ENCODE peak calls at places on chromosomes 12 and 14, in four cellular contexts. One of them, this sample, is unnamed.

GRCh38 chr14:20667957-20668356 is 16.4 kb upstream of the RNASE4 start:
- DNase-seq in astrocyte: no peak
- DNase-seq in A549: no peak
- DNase-seq in A673: no peak
- DNase-seq in this sample: no peak

GRCh38 chr14:38171197-38171596 is 36.5 kb upstream of the SSTR1 start:
- DNase-seq in A549: no peak
- DNase-seq in astrocyte: peak; percentile 11
- DNase-seq in A673: no peak
- DNase-seq in this sample: peak; percentile 6

GRCh38 chr12:98645572-98646067 is 530 bp downstream of the APAF1 start:
- DNase-seq in A549: peak; percentile 27
- DNase-seq in astrocyte: no peak
- DNase-seq in A673: peak; percentile 31
- DNase-seq in this sample: peak; percentile 24

GRCh38 chr14:101058571-101058970 is 155.0 kb upstream of the RTL1 start:
- DNase-seq in A673: no peak
- DNase-seq in astrocyte: peak; percentile 43
- DNase-seq in A549: no peak
- DNase-seq in this sample: no peak

GRCh38 chr12:114163766-114164165 is 197.6 kb upstream of the RBM19 start:
- DNase-seq in A549: peak; percentile 19
- DNase-seq in astrocyte: peak; percentile 16
- DNase-seq in A673: no peak
- DNase-seq in this sample: peak; percentile 18

GRCh38 chr12:98894412-98895085 is 249.5 kb downstream of the APAF1 start:
- DNase-seq in A673: peak; percentile 58
- DNase-seq in astrocyte: no peak
- DNase-seq in A549: no peak
- DNase-seq in this sample: no peak

GRCh38 chr14:102485693-102486512 is 23.7 kb downstream of the ANKRD9 start:
- DNase-seq in A549: no peak
- DNase-seq in A673: no peak
- DNase-seq in astrocyte: no peak
- DNase-seq in this sample: no peak

GRCh38 chr12:118548887-118549286 is 172.5 kb downstream of the SUDS3 start:
- DNase-seq in A549: no peak
- DNase-seq in A673: no peak
- DNase-seq in astrocyte: no peak
- DNase-seq in this sample: no peak

GRCh38 chr12:52156310-52156709 is 35.5 kb downstream of the KRT80 start:
- DNase-seq in A549: no peak
- DNase-seq in astrocyte: no peak
- DNase-seq in A673: no peak
- DNase-seq in this sample: no peak

GRCh38 chr14:64612021-64612380 is 62.2 kb downstream of the PPP1R36 start:
- DNase-seq in A673: no peak
- DNase-seq in A549: peak; percentile 47
- DNase-seq in astrocyte: peak; percentile 91
- DNase-seq in this sample: peak; percentile 65

GRCh38 chr12:24898185-24898584 is 50.7 kb downstream of the BCAT1 start:
- DNase-seq in astrocyte: no peak
- DNase-seq in A549: no peak
- DNase-seq in A673: no peak
- DNase-seq in this sample: no peak

GRCh38 chr12:124484526-124484953 is 82.9 kb downstream of the NCOR2 start:
- DNase-seq in A549: no peak
- DNase-seq in A673: no peak
- DNase-seq in astrocyte: no peak
- DNase-seq in this sample: no peak

GRCh38 chr12:124233846-124234620 is 60.9 kb upstream of the RFLNA start:
- DNase-seq in astrocyte: peak; percentile 51
- DNase-seq in A549: no peak
- DNase-seq in A673: no peak
- DNase-seq in this sample: peak; percentile 21

GRCh38 chr12:121799842-121800693 is 3.7 kb upstream of the SETD1B start:
- DNase-seq in A549: peak; percentile 94
- DNase-seq in A673: peak; percentile 86
- DNase-seq in astrocyte: peak; percentile 77
- DNase-seq in this sample: peak; percentile 88

GRCh38 chr14:73059326-73059725 is 992 bp downstream of the RBM25 start:
- DNase-seq in A549: peak; percentile 33
- DNase-seq in A673: peak; percentile 27
- DNase-seq in astrocyte: peak; percentile 19
- DNase-seq in this sample: peak; percentile 24

GRCh38 chr14:96039633-96040311 is 610 bp downstream of the C14orf132 start:
- DNase-seq in A549: peak; percentile 24
- DNase-seq in astrocyte: peak; percentile 14
- DNase-seq in A673: peak; percentile 7
- DNase-seq in this sample: no peak

GRCh38 chr12:9760699-9761406 is at the start of gene CD69:
- DNase-seq in A673: peak; percentile 47
- DNase-seq in astrocyte: no peak
- DNase-seq in A549: no peak
- DNase-seq in this sample: no peak

GRCh38 chr14:61511558-61511924 is 183.8 kb upstream of the HIF1A start:
- DNase-seq in astrocyte: no peak
- DNase-seq in A673: no peak
- DNase-seq in A549: no peak
- DNase-seq in this sample: no peak

GRCh38 chr12:7588703-7589329 is 76.9 kb downstream of the APOBEC1 start:
- DNase-seq in A549: peak; percentile 56
- DNase-seq in astrocyte: no peak
- DNase-seq in A673: peak; percentile 91
- DNase-seq in this sample: peak; percentile 30

GRCh38 chr12:1474567-1475153 is 119.7 kb downstream of the FBXL14 start:
- DNase-seq in astrocyte: peak; percentile 93
- DNase-seq in A673: peak; percentile 21
- DNase-seq in A549: no peak
- DNase-seq in this sample: peak; percentile 19

GRCh38 chr12:68808388-68809189 is 612 bp downstream of the MDM2 start:
- DNase-seq in A549: peak; percentile 72
- DNase-seq in astrocyte: peak; percentile 92
- DNase-seq in A673: peak; percentile 75
- DNase-seq in this sample: peak; percentile 89

GRCh38 chr12:68609955-68610434 is 704 bp upstream of the RAP1B start:
- DNase-seq in A549: no peak
- DNase-seq in A673: peak; percentile 37
- DNase-seq in astrocyte: peak; percentile 39
- DNase-seq in this sample: no peak

GRCh38 chr12:53061404-53062010 is 11.6 kb downstream of the TNS2 start:
- DNase-seq in A673: no peak
- DNase-seq in A549: peak; percentile 55
- DNase-seq in astrocyte: no peak
- DNase-seq in this sample: no peak

GRCh38 chr12:62618948-62619347 is 152.3 kb downstream of the MON2 start:
- DNase-seq in A549: no peak
- DNase-seq in astrocyte: no peak
- DNase-seq in A673: peak; percentile 19
- DNase-seq in this sample: no peak

GRCh38 chr14:30651934-30652333 is 29.8 kb downstream of the SCFD1 start:
- DNase-seq in A549: no peak
- DNase-seq in astrocyte: no peak
- DNase-seq in A673: no peak
- DNase-seq in this sample: no peak

GRCh38 chr12:12397184-12397583 is 40.3 kb downstream of the BORCS5 start:
- DNase-seq in A673: no peak
- DNase-seq in astrocyte: no peak
- DNase-seq in A549: no peak
- DNase-seq in this sample: no peak
- H3K27ac ChIP-seq in A673: no peak overlapping the region
- H3K27ac ChIP-seq in astrocyte: peak overlapping the region; percentile 65
- H3K27ac ChIP-seq in A549: peak overlapping the region; percentile 82
- H3K27ac ChIP-seq in this sample: no peak overlapping the region

GRCh38 chr14:59123975-59124374 is 64.5 kb upstream of the DAAM1 start:
- DNase-seq in astrocyte: no peak
- DNase-seq in A673: peak; percentile 27
- DNase-seq in A549: peak; percentile 10
- DNase-seq in this sample: peak; percentile 20
- TF ChIP-seq CTCF in astrocyte: peak; percentile 28
- TF ChIP-seq CTCF in A673: peak; percentile 54
- TF ChIP-seq CTCF in A549: peak; percentile 57
- TF ChIP-seq CTCF in this sample: peak; percentile 46

GRCh38 chr12:107079172-107080011 is 14.0 kb downstream of the CRY1 start:
- DNase-seq in astrocyte: peak; percentile 45
- DNase-seq in A549: peak; percentile 21
- DNase-seq in A673: peak; percentile 56
- DNase-seq in this sample: no peak
- H3K27ac ChIP-seq in astrocyte: no peak overlapping the region
- H3K27ac ChIP-seq in A549: no peak overlapping the region
- H3K27ac ChIP-seq in A673: no peak overlapping the region
- H3K27ac ChIP-seq in this sample: no peak overlapping the region

GRCh38 chr14:52077261-52077984 is 8.6 kb upstream of the NID2 start:
- DNase-seq in A673: no peak
- DNase-seq in A549: no peak
- DNase-seq in astrocyte: peak; percentile 22
- DNase-seq in this sample: no peak
- TF ChIP-seq CTCF in A673: no peak
- TF ChIP-seq CTCF in A549: no peak
- TF ChIP-seq CTCF in astrocyte: no peak
- TF ChIP-seq CTCF in this sample: no peak

GRCh38 chr12:106794369-106794768 is 19.9 kb downstream of the RIC8B start:
- DNase-seq in astrocyte: peak; percentile 22
- DNase-seq in A673: no peak
- DNase-seq in A549: no peak
- DNase-seq in this sample: no peak
- H3K27ac ChIP-seq in astrocyte: no peak overlapping the region
- H3K27ac ChIP-seq in A673: no peak overlapping the region
- H3K27ac ChIP-seq in A549: no peak overlapping the region
- H3K27ac ChIP-seq in this sample: no peak overlapping the region

GRCh38 chr12:132075714-132076553 is 68.2 kb downstream of the DDX51 start:
- DNase-seq in A549: no peak
- DNase-seq in A673: no peak
- DNase-seq in astrocyte: no peak
- DNase-seq in this sample: no peak

GRCh38 chr12:132074216-132074615 is 69.9 kb downstream of the DDX51 start:
- DNase-seq in A549: no peak
- DNase-seq in astrocyte: no peak
- DNase-seq in A673: no peak
- DNase-seq in this sample: no peak

GRCh38 chr12:132077322-132078100 is 66.6 kb downstream of the DDX51 start:
- DNase-seq in A549: no peak
- DNase-seq in astrocyte: no peak
- DNase-seq in A673: no peak
- DNase-seq in this sample: no peak

GRCh38 chr12:132078190-132078589 is 65.9 kb downstream of the DDX51 start:
- DNase-seq in astrocyte: peak; percentile 81
- DNase-seq in A549: no peak
- DNase-seq in A673: peak; percentile 11
- DNase-seq in this sample: peak; percentile 38

GRCh38 chr12:132075026-132075713 is 68.9 kb downstream of the DDX51 start:
- DNase-seq in A673: no peak
- DNase-seq in A549: no peak
- DNase-seq in astrocyte: no peak
- DNase-seq in this sample: no peak
- TF ChIP-seq CTCF in A673: peak; percentile 42
- TF ChIP-seq CTCF in A549: peak; percentile 44
- TF ChIP-seq CTCF in astrocyte: peak; percentile 14
- TF ChIP-seq CTCF in this sample: peak; percentile 10

DNA sequence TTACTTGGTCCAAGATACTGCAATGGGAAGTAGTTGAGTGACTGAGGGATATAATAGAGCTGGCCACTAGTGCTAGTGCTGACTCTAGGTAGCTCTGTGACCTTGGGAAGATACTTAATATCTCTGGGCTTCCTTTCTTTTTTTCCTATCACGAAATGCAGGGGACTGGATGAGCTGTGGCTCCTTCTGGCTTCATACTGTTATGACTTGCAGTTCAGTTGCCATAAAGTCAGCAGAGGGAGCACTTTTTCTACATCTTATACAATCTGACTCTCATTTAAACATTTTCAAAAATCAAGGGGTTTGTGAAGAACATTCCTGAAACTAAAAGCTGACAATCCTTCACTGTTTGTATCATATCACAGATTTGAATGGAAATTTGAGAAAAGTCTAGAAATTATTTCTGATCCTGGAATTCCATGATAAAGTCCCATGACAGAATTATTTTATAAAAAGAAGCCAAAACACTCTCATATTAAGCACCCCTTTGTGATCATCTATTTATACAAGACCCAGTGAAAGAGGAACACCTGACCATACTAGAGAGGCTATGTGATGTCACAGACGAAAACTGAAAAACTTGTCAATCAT is 5.4 kb downstream of the BHLHE41 start:
- DNase-seq in A549: peak; percentile 50
- DNase-seq in A673: peak; percentile 76
- DNase-seq in astrocyte: peak; percentile 61
- DNase-seq in this sample: no peak
- H3K27ac ChIP-seq in A549: no peak overlapping the region
- H3K27ac ChIP-seq in A673: no peak overlapping the region
- H3K27ac ChIP-seq in astrocyte: no peak overlapping the region
- H3K27ac ChIP-seq in this sample: no peak overlapping the region

DNA sequence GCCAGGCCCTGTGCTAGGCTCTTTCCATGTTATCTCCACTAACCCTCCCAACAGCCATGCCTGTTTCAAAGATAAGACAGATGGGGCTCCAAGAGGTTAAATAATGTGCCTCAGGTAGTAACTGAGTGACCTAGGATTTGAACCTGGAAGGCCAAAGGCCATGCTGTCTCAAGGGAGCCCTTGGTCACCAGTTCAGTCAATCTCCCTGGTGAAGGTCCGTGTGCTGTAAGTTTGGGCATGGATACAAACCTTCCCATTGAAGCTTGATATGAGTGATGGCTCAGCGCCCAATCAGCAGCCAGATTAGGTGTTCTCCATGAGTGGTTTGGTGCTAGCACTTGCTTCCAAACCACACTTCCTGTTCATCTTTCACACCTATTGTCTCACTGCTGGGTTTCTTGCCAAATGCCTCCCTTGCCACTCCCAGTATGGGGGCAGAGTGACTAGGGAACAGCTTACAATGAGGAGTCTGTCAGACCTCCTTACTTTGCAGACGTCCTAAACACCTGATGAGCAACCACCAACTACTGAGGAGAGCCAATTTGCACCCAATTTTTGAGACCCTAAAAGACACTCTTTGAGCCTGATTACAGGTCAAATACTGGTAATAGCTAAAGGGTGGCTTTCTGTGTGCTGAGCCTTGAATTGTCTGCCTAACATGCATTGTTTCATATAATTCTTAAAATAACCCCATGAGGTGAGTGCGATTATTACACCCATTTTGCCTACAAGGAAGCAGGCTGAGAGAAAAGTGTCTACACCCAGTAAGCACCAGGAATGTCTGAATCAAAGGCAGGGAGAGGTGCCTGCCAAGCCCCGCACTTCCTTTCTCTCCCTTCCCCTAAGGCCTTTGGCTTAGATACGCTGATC is 48.5 kb upstream of the FOS start:
- DNase-seq in A549: peak; percentile 64
- DNase-seq in A673: peak; percentile 80
- DNase-seq in astrocyte: peak; percentile 69
- DNase-seq in this sample: peak; percentile 66
- TF ChIP-seq CTCF in A549: no peak
- TF ChIP-seq CTCF in A673: peak; percentile 34
- TF ChIP-seq CTCF in astrocyte: peak; percentile 36
- TF ChIP-seq CTCF in this sample: no peak

This sample was measured in RWPE1.